ENCODE peak calls at places on chromosomes 7 and 10, in seven cellular contexts. One of them, this sample, is unnamed.

GRCh38 chr7:69038915-69039314 is 559.4 kb upstream of the AUTS2 start:
- DNase-seq in Panc1: no peak
- DNase-seq in A549: no peak
- DNase-seq in fibroblast of lung: no peak
- DNase-seq in CD4-positive, alpha-beta T cell: no peak
- DNase-seq in nephron progenitor cell: no peak
- DNase-seq in neural crest cell: no peak
- DNase-seq in this sample: no peak

GRCh38 chr7:106767498-106768323 is 97.4 kb upstream of the PIK3CG start:
- DNase-seq in Panc1: no peak
- DNase-seq in A549: no peak
- DNase-seq in fibroblast of lung: peak
- DNase-seq in CD4-positive, alpha-beta T cell: no peak
- DNase-seq in nephron progenitor cell: no peak
- DNase-seq in neural crest cell: no peak
- DNase-seq in this sample: no peak

GRCh38 chr7:35251606-35252310 is 2.1 kb downstream of the TBX20 start:
- DNase-seq in Panc1: no peak
- DNase-seq in A549: no peak
- DNase-seq in fibroblast of lung: no peak
- DNase-seq in CD4-positive, alpha-beta T cell: no peak
- DNase-seq in nephron progenitor cell: no peak
- DNase-seq in neural crest cell: no peak
- DNase-seq in this sample: no peak

GRCh38 chr10:97320480-97321031 is 1.5 kb downstream of the FRAT1 start:
- DNase-seq in Panc1: no peak
- DNase-seq in A549: no peak
- DNase-seq in fibroblast of lung: no peak
- DNase-seq in CD4-positive, alpha-beta T cell: peak
- DNase-seq in nephron progenitor cell: peak
- DNase-seq in neural crest cell: no peak
- DNase-seq in this sample: no peak

GRCh38 chr10:29470355-29470705 is 164.4 kb downstream of the SVIL start:
- DNase-seq in Panc1: no peak
- DNase-seq in A549: peak
- DNase-seq in fibroblast of lung: no peak
- DNase-seq in CD4-positive, alpha-beta T cell: no peak
- DNase-seq in nephron progenitor cell: peak
- DNase-seq in neural crest cell: peak
- DNase-seq in this sample: no peak

GRCh38 chr7:122304996-122305421 is 459 bp upstream of the FEZF1 start:
- DNase-seq in Panc1: no peak
- DNase-seq in A549: no peak
- DNase-seq in fibroblast of lung: peak
- DNase-seq in CD4-positive, alpha-beta T cell: no peak
- DNase-seq in nephron progenitor cell: no peak
- DNase-seq in neural crest cell: no peak
- DNase-seq in this sample: no peak

GRCh38 chr7:116628971-116629586 is 42.9 kb upstream of the MET start:
- DNase-seq in Panc1: peak
- DNase-seq in A549: peak
- DNase-seq in fibroblast of lung: no peak
- DNase-seq in CD4-positive, alpha-beta T cell: no peak
- DNase-seq in nephron progenitor cell: no peak
- DNase-seq in neural crest cell: no peak
- DNase-seq in this sample: no peak

GRCh38 chr7:101179117-101179779 is 845 bp downstream of the NAT16 start:
- DNase-seq in Panc1: no peak
- DNase-seq in A549: no peak
- DNase-seq in fibroblast of lung: no peak
- DNase-seq in CD4-positive, alpha-beta T cell: no peak
- DNase-seq in nephron progenitor cell: no peak
- DNase-seq in neural crest cell: peak
- DNase-seq in this sample: no peak

GRCh38 chr10:96842896-96843723 is 11.0 kb downstream of the LCOR start:
- DNase-seq in Panc1: no peak
- DNase-seq in A549: peak
- DNase-seq in fibroblast of lung: no peak
- DNase-seq in CD4-positive, alpha-beta T cell: no peak
- DNase-seq in nephron progenitor cell: no peak
- DNase-seq in neural crest cell: no peak
- DNase-seq in this sample: no peak

GRCh38 chr7:155916926-155917655 is 104.8 kb upstream of the SHH start:
- DNase-seq in Panc1: no peak
- DNase-seq in A549: peak
- DNase-seq in fibroblast of lung: peak
- DNase-seq in CD4-positive, alpha-beta T cell: no peak
- DNase-seq in nephron progenitor cell: no peak
- DNase-seq in neural crest cell: no peak
- DNase-seq in this sample: no peak

GRCh38 chr10:47257396-47258120 is 42.4 kb upstream of the GDF10 start:
- DNase-seq in Panc1: no peak
- DNase-seq in A549: no peak
- DNase-seq in fibroblast of lung: peak
- DNase-seq in CD4-positive, alpha-beta T cell: no peak
- DNase-seq in nephron progenitor cell: no peak
- DNase-seq in neural crest cell: no peak
- DNase-seq in this sample: no peak

GRCh38 chr10:34906021-34906965 is 91.2 kb upstream of the PARD3 start:
- DNase-seq in Panc1: no peak
- DNase-seq in A549: no peak
- DNase-seq in fibroblast of lung: peak
- DNase-seq in CD4-positive, alpha-beta T cell: no peak
- DNase-seq in nephron progenitor cell: peak
- DNase-seq in neural crest cell: peak
- DNase-seq in this sample: no peak

GRCh38 chr10:46544989-46545791 is 11.3 kb downstream of the GPRIN2 start:
- DNase-seq in Panc1: no peak
- DNase-seq in A549: peak
- DNase-seq in fibroblast of lung: no peak
- DNase-seq in CD4-positive, alpha-beta T cell: no peak
- DNase-seq in nephron progenitor cell: peak
- DNase-seq in neural crest cell: no peak
- DNase-seq in this sample: peak

GRCh38 chr10:115580239-115580638 is 487.1 kb downstream of the ATRNL1 start:
- DNase-seq in Panc1: no peak
- DNase-seq in A549: no peak
- DNase-seq in fibroblast of lung: no peak
- DNase-seq in CD4-positive, alpha-beta T cell: no peak
- DNase-seq in nephron progenitor cell: no peak
- DNase-seq in neural crest cell: no peak
- DNase-seq in this sample: no peak

GRCh38 chr10:27349987-27350386 is 109.4 kb upstream of the ACBD5 start:
- DNase-seq in Panc1: no peak
- DNase-seq in A549: no peak
- DNase-seq in fibroblast of lung: no peak
- DNase-seq in CD4-positive, alpha-beta T cell: no peak
- DNase-seq in nephron progenitor cell: no peak
- DNase-seq in neural crest cell: no peak
- DNase-seq in this sample: no peak

GRCh38 chr10:84310470-84310869 is 17.9 kb upstream of the CCSER2 start:
- DNase-seq in Panc1: no peak
- DNase-seq in A549: peak
- DNase-seq in fibroblast of lung: peak
- DNase-seq in CD4-positive, alpha-beta T cell: no peak
- DNase-seq in nephron progenitor cell: no peak
- DNase-seq in neural crest cell: no peak
- DNase-seq in this sample: no peak

GRCh38 chr10:30172663-30173062 is 113.3 kb upstream of the JCAD start:
- DNase-seq in Panc1: no peak
- DNase-seq in A549: no peak
- DNase-seq in fibroblast of lung: no peak
- DNase-seq in CD4-positive, alpha-beta T cell: no peak
- DNase-seq in nephron progenitor cell: no peak
- DNase-seq in neural crest cell: no peak
- DNase-seq in this sample: no peak

GRCh38 chr10:91887075-91887899 is 22.0 kb downstream of the FGFBP3 start:
- DNase-seq in Panc1: no peak
- DNase-seq in A549: peak
- DNase-seq in fibroblast of lung: peak
- DNase-seq in CD4-positive, alpha-beta T cell: peak
- DNase-seq in nephron progenitor cell: peak
- DNase-seq in neural crest cell: peak
- DNase-seq in this sample: peak

GRCh38 chr7:74507538-74508319 is 54.0 kb downstream of the GTF2IRD1 start:
- DNase-seq in Panc1: no peak
- DNase-seq in A549: no peak
- DNase-seq in fibroblast of lung: no peak
- DNase-seq in CD4-positive, alpha-beta T cell: no peak
- DNase-seq in nephron progenitor cell: no peak
- DNase-seq in neural crest cell: no peak
- DNase-seq in this sample: no peak

GRCh38 chr10:78155722-78156121 is 122.1 kb downstream of the RPS24 start:
- DNase-seq in Panc1: no peak
- DNase-seq in A549: no peak
- DNase-seq in fibroblast of lung: no peak
- DNase-seq in CD4-positive, alpha-beta T cell: no peak
- DNase-seq in nephron progenitor cell: no peak
- DNase-seq in neural crest cell: no peak
- DNase-seq in this sample: no peak

GRCh38 chr7:1640376-1641172 is 29.5 kb upstream of the ELFN1 start:
- DNase-seq in Panc1: no peak
- DNase-seq in A549: peak
- DNase-seq in fibroblast of lung: no peak
- DNase-seq in CD4-positive, alpha-beta T cell: no peak
- DNase-seq in nephron progenitor cell: no peak
- DNase-seq in neural crest cell: no peak
- DNase-seq in this sample: no peak
- TF ChIP-seq CTCF in Panc1: no peak
- TF ChIP-seq CTCF in A549: peak
- TF ChIP-seq CTCF in fibroblast of lung: no peak
- TF ChIP-seq CTCF in CD4-positive, alpha-beta T cell: no peak
- TF ChIP-seq CTCF in nephron progenitor cell: no peak
- TF ChIP-seq CTCF in neural crest cell: peak
- TF ChIP-seq CTCF in this sample: no peak

GRCh38 chr10:44628921-44629320 is 244.0 kb upstream of the CXCL12 start:
- DNase-seq in Panc1: no peak
- DNase-seq in A549: peak
- DNase-seq in fibroblast of lung: peak
- DNase-seq in CD4-positive, alpha-beta T cell: no peak
- DNase-seq in nephron progenitor cell: no peak
- DNase-seq in neural crest cell: no peak
- DNase-seq in this sample: no peak

DNA sequence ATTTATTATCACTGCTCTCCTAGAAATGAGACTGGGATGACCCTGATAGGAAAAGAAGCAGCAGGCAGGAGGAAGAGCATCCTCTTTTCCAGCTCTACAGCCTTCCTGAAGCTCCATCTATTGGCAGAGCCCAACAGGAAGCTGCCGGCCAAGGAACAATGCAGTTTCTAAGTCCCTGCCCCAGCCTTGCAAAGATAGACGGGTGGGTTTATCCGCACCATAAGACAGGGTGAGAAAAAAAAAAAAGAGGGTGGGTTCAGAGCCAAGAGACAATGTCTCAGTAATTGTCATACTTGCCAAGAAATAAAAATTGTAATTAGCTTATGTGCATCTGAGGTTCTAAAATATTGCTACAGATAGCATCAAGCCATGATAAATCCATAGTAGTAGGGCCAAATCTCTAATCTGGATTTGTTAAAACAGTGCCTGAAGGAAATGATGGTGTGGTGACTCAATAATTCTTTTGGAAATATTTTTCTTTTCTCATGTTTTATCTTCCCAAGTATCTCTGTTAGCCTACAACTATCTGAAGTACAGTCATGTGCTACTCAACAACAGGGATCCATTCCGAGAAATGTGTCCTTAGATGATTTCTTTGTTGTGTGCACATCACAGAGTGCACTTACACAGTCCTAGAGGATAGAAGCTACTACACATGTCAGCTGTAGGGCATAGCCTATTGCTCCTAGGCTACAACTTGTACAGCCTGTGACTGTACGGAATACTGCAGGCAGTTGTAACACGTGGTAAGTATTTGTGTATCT is 242.9 kb upstream of the CXCL12 start:
- DNase-seq in Panc1: no peak
- DNase-seq in A549: no peak
- DNase-seq in fibroblast of lung: peak
- DNase-seq in CD4-positive, alpha-beta T cell: no peak
- DNase-seq in nephron progenitor cell: no peak
- DNase-seq in neural crest cell: no peak
- DNase-seq in this sample: no peak
- TF ChIP-seq CTCF in Panc1: no peak
- TF ChIP-seq CTCF in A549: no peak
- TF ChIP-seq CTCF in fibroblast of lung: no peak
- TF ChIP-seq CTCF in CD4-positive, alpha-beta T cell: no peak
- TF ChIP-seq CTCF in nephron progenitor cell: no peak
- TF ChIP-seq CTCF in neural crest cell: no peak
- TF ChIP-seq CTCF in this sample: no peak

GRCh38 chr7:26151953-26152781 is at the start of gene NFE2L3:
- DNase-seq in Panc1: no peak
- DNase-seq in A549: peak
- DNase-seq in fibroblast of lung: peak
- DNase-seq in CD4-positive, alpha-beta T cell: peak
- DNase-seq in nephron progenitor cell: peak
- DNase-seq in neural crest cell: peak
- DNase-seq in this sample: peak
- TF ChIP-seq CTCF in Panc1: peak
- TF ChIP-seq CTCF in A549: no peak
- TF ChIP-seq CTCF in fibroblast of lung: no peak
- TF ChIP-seq CTCF in CD4-positive, alpha-beta T cell: no peak
- TF ChIP-seq CTCF in nephron progenitor cell: no peak
- TF ChIP-seq CTCF in neural crest cell: peak
- TF ChIP-seq CTCF in this sample: peak

DNA sequence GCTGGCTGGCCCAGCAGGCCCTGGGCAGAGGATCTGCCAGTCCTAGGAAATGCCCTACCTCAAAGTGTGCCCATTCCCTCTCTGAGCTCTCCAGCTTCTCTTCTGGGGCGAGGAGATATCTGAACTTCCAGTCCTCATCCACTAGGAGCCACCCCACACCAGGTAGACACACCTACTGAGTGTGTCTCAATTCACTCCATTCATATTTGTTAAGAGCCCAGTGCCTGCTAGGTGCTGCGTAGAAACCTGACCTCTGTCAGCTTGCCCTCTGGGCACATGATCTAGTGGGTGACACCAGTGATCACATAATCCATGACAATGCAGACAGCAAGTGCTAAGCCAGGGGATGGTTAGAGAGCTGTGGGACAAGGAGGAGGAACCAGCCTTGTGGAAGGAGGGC is 81.5 kb downstream of the COL13A1 start:
- DNase-seq in Panc1: no peak
- DNase-seq in A549: peak
- DNase-seq in fibroblast of lung: no peak
- DNase-seq in CD4-positive, alpha-beta T cell: no peak
- DNase-seq in nephron progenitor cell: no peak
- DNase-seq in neural crest cell: no peak
- DNase-seq in this sample: no peak
- TF ChIP-seq CTCF in Panc1: no peak
- TF ChIP-seq CTCF in A549: no peak
- TF ChIP-seq CTCF in fibroblast of lung: no peak
- TF ChIP-seq CTCF in CD4-positive, alpha-beta T cell: no peak
- TF ChIP-seq CTCF in nephron progenitor cell: no peak
- TF ChIP-seq CTCF in neural crest cell: no peak
- TF ChIP-seq CTCF in this sample: peak